ENCODE peak calls at places on chromosomes 12 and 14, in five cellular contexts. D is astrocyte, B is SK-N-MC, K is gastrocnemius medialis, Z is IMR-90. S is an unnamed sample.

GRCh38 chr14:105165134-105165704 is 3.4 kb downstream of the JAG2 start:
- DNase-seq in D (no peak), B (no peak), K (no peak), Z (no peak), S (no peak)

GRCh38 chr12:119444462-119445044 is 110.0 kb downstream of the CCDC60 start:
- DNase-seq in D (peak), B (peak), K (peak), Z (no peak), S (no peak)

GRCh38 chr14:77319416-77319815 is 1.3 kb downstream of the POMT2 start:
- DNase-seq in D (no peak), B (no peak), K (no peak), Z (no peak), S (no peak)

GRCh38 chr14:20615996-20616395 is 24.8 kb upstream of the RNASE12 start:
- DNase-seq in D (no peak), B (no peak), K (no peak), Z (no peak), S (no peak)

GRCh38 chr14:63713765-63714164 is 14.1 kb downstream of the SGPP1 start:
- DNase-seq in D (peak), B (no peak), K (no peak), Z (peak), S (peak)

GRCh38 chr14:78313499-78313898 is 143.3 kb downstream of the NRXN3 start:
- DNase-seq in D (no peak), B (no peak), K (no peak), Z (no peak), S (no peak)

GRCh38 chr14:22190411-22191191 is 398.4 kb downstream of the DAD1 start:
- DNase-seq in D (peak), B (no peak), K (no peak), Z (peak), S (no peak)

GRCh38 chr12:89618113-89618862 is 90.3 kb downstream of the ATP2B1 start:
- DNase-seq in D (no peak), B (no peak), K (no peak), Z (no peak), S (peak)

GRCh38 chr12:104974626-104975290 is 11.4 kb upstream of the NOPCHAP1 start:
- DNase-seq in D (peak), B (no peak), K (peak), Z (peak), S (peak)

GRCh38 chr12:46364300-46364696 is 8.3 kb downstream of the SLC38A2 start:
- DNase-seq in D (no peak), B (no peak), K (no peak), Z (no peak), S (no peak)

GRCh38 chr14:104969741-104970230 is 8.4 kb downstream of the AHNAK2 start:
- DNase-seq in D (no peak), B (no peak), K (no peak), Z (no peak), S (no peak)

GRCh38 chr14:67420102-67420739 is 8.3 kb upstream of the PLEK2 start:
- DNase-seq in D (no peak), B (no peak), K (no peak), Z (no peak), S (no peak)

GRCh38 chr14:61570188-61570960 is 124.9 kb upstream of the HIF1A start:
- DNase-seq in D (peak), B (no peak), K (no peak), Z (peak), S (peak)

GRCh38 chr12:89977356-89978185 is 268.9 kb upstream of the ATP2B1 start:
- DNase-seq in D (peak), B (no peak), K (no peak), Z (peak), S (peak)

GRCh38 chr14:104390941-104391901 is 188.3 kb upstream of the C14orf180 start:
- DNase-seq in D (no peak), B (no peak), K (no peak), Z (no peak), S (no peak)

GRCh38 chr12:57240069-57240921 is 10.7 kb downstream of the STAC3 start:
- DNase-seq in D (no peak), B (no peak), K (no peak), Z (peak), S (peak)

GRCh38 chr12:26744697-26745440 is 88.1 kb downstream of the ITPR2 start:
- DNase-seq in D (peak), B (no peak), K (no peak), Z (no peak), S (no peak)

GRCh38 chr14:92651793-92652382 is 96.5 kb downstream of the LGMN start:
- DNase-seq in D (no peak), B (no peak), K (peak), Z (no peak), S (no peak)

GRCh38 chr14:22887990-22888378 is 5.0 kb downstream of the REM2 start:
- DNase-seq in D (no peak), B (no peak), K (no peak), Z (no peak), S (no peak)

GRCh38 chr12:103794814-103795213 is 46.2 kb downstream of the NT5DC3 start:
- DNase-seq in D (no peak), B (no peak), K (no peak), Z (no peak), S (no peak)

GRCh38 chr12:56160160-56160763 is 2.1 kb downstream of the MYL6 start:
- DNase-seq in D (no peak), B (no peak), K (no peak), Z (peak), S (no peak)
- H3K4me3 ChIP-seq in D (peak), B (peak), K (peak), Z (peak), S (peak)

GRCh38 chr14:100191584-100192249 is 32.3 kb upstream of the DEGS2 start:
- DNase-seq in D (no peak), B (no peak), K (no peak), Z (no peak), S (no peak)
- H3K4me3 ChIP-seq in D (no peak), B (no peak), K (no peak), Z (no peak), S (no peak)

DNA sequence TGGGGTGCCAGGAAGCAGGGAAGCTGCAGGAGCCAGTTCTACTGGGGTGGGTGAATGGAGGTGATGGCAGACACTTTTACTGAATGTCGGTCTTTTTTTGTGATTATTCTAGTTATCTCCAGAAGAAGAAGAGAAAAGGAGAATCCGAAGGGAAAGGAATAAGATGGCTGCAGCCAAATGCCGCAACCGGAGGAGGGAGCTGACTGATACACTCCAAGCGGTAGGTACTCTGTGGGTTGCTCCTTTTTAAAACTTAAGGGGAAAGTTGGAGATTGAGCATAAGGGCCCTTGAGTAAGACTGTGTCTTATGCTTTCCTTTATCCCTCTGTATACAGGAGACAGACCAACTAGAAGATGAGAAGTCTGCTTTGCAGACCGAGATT is 1.8 kb downstream of the FOS start:
- DNase-seq in D (no peak), B (no peak), K (no peak), Z (peak), S (no peak)
- H3K4me3 ChIP-seq in D (peak), B (peak), K (peak), Z (peak), S (peak)

DNA sequence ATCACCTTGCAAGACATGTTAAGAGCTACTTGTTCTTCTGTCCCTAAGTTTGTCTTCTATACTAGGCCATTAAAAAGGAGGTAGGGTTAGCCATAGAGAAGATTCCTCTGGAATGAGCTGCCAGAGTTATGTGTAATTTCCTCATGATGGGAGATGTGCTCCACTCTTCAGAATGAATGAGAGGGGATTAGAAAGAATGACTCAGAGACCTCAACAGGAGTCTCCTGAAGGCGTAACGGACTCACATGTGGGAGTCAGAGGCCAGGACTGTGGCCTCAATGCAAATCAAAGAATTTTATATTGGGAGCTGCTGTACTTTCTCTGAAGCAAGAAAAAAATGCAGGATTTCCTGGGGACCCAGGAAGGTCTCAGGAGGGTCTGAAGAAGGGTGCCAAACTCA is 87.8 kb upstream of the ATXN7L3B start:
- DNase-seq in D (peak), B (no peak), K (no peak), Z (peak), S (peak)
- H3K4me3 ChIP-seq in D (no peak), B (no peak), K (no peak), Z (no peak), S (no peak)

DNA sequence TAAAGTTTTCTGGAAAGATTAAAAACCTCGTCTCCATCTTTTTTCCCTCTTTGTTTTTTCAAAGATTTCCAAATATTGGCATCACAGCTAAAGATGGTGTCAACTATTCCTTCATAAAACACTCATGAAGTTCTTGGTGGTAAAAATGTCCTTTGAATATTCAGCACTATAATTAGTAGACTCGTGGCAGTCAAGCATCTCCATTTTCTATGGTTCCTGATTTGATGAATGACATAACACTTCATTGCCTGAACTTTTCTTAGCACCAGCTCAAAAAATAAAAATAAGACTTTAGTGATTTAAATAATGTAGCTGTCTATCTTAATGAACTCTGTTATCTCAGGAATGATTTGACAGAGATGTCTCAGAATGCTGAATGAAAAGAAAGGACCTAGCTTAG is 19.7 kb downstream of the UBE2N start:
- DNase-seq in D (no peak), B (no peak), K (no peak), Z (no peak), S (no peak)
- H3K4me3 ChIP-seq in D (no peak), B (no peak), K (no peak), Z (no peak), S (no peak)

GRCh38 chr12:22702690-22703089 is 77.7 kb downstream of the ETNK1 start:
- DNase-seq in D (no peak), B (no peak), K (no peak), Z (no peak), S (peak)

DNA sequence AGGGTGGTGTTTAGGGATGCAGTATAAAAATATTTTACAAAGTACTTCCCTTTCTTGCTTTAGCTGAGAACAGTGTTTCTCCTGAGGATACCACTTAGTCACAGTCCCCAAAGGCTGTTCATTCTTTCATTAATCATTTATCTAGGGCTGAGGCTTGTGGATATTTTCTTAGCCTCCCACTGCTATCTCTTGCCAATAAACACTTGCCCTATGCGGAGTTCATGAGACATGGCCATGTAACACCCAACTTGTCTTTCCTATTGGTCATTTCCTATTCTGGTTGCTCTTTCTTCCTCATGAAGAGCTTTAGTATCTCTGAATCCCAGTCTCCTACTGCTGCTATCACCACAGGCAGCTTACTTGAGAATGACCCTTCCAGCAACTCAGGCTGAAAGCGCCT is 75.2 kb downstream of the ETNK1 start:
- DNase-seq in D (peak), B (no peak), K (no peak), Z (peak), S (no peak)
- H3K4me3 ChIP-seq in D (no peak), B (no peak), K (no peak), Z (no peak), S (no peak)